ENCODE peak calls at places on chromosomes 16 and 17, in nine cellular contexts. One of them, this sample, is unnamed.

GRCh38 chr16:1048442-1049112 is 24.0 kb upstream of the SSTR5 start:
- DNase-seq in lower leg skin: no peak
- DNase-seq in AG04450: no peak
- DNase-seq in HFF-Myc: no peak
- DNase-seq in fibroblast of pulmonary artery: peak
- DNase-seq in IMR-90: peak
- DNase-seq in stomach: peak
- DNase-seq in cardiac fibroblast: peak
- DNase-seq in tibial nerve: peak
- DNase-seq in this sample: no peak

GRCh38 chr16:4392382-4393242 is 21.0 kb downstream of the VASN start:
- DNase-seq in lower leg skin: no peak
- DNase-seq in AG04450: peak
- DNase-seq in HFF-Myc: peak
- DNase-seq in fibroblast of pulmonary artery: peak
- DNase-seq in IMR-90: peak
- DNase-seq in stomach: peak
- DNase-seq in cardiac fibroblast: peak
- DNase-seq in tibial nerve: no peak
- DNase-seq in this sample: peak

GRCh38 chr16:13939821-13940220 is 19.9 kb downstream of the ERCC4 start:
- DNase-seq in lower leg skin: no peak
- DNase-seq in AG04450: no peak
- DNase-seq in HFF-Myc: no peak
- DNase-seq in fibroblast of pulmonary artery: no peak
- DNase-seq in IMR-90: peak
- DNase-seq in stomach: no peak
- DNase-seq in cardiac fibroblast: no peak
- DNase-seq in tibial nerve: no peak
- DNase-seq in this sample: no peak

GRCh38 chr16:79599256-79599836 is 1.2 kb downstream of the MAF start:
- DNase-seq in lower leg skin: no peak
- DNase-seq in AG04450: no peak
- DNase-seq in HFF-Myc: no peak
- DNase-seq in fibroblast of pulmonary artery: no peak
- DNase-seq in IMR-90: no peak
- DNase-seq in stomach: no peak
- DNase-seq in cardiac fibroblast: peak
- DNase-seq in tibial nerve: no peak
- DNase-seq in this sample: no peak

GRCh38 chr16:69880640-69881133 is 70.4 kb upstream of the CLEC18A start:
- DNase-seq in lower leg skin: peak
- DNase-seq in AG04450: no peak
- DNase-seq in HFF-Myc: no peak
- DNase-seq in fibroblast of pulmonary artery: peak
- DNase-seq in IMR-90: peak
- DNase-seq in stomach: no peak
- DNase-seq in cardiac fibroblast: peak
- DNase-seq in tibial nerve: no peak
- DNase-seq in this sample: no peak

GRCh38 chr16:81429045-81429521 is 15.5 kb upstream of the CMIP start:
- DNase-seq in lower leg skin: no peak
- DNase-seq in AG04450: no peak
- DNase-seq in HFF-Myc: no peak
- DNase-seq in fibroblast of pulmonary artery: peak
- DNase-seq in IMR-90: peak
- DNase-seq in stomach: peak
- DNase-seq in cardiac fibroblast: peak
- DNase-seq in tibial nerve: no peak
- DNase-seq in this sample: no peak

GRCh38 chr16:5349101-5349500 is 251.5 kb upstream of the EEF2KMT start:
- DNase-seq in lower leg skin: no peak
- DNase-seq in AG04450: no peak
- DNase-seq in HFF-Myc: no peak
- DNase-seq in fibroblast of pulmonary artery: no peak
- DNase-seq in IMR-90: no peak
- DNase-seq in stomach: no peak
- DNase-seq in cardiac fibroblast: no peak
- DNase-seq in tibial nerve: no peak
- DNase-seq in this sample: no peak

GRCh38 chr17:77836557-77837041 is 121.9 kb upstream of the TNRC6C start:
- DNase-seq in lower leg skin: no peak
- DNase-seq in AG04450: no peak
- DNase-seq in HFF-Myc: no peak
- DNase-seq in fibroblast of pulmonary artery: peak
- DNase-seq in IMR-90: peak
- DNase-seq in stomach: no peak
- DNase-seq in cardiac fibroblast: peak
- DNase-seq in tibial nerve: no peak
- DNase-seq in this sample: peak

GRCh38 chr16:49631521-49632041 is 224.3 kb downstream of the ZNF423 start:
- DNase-seq in lower leg skin: peak
- DNase-seq in AG04450: no peak
- DNase-seq in HFF-Myc: no peak
- DNase-seq in fibroblast of pulmonary artery: peak
- DNase-seq in IMR-90: peak
- DNase-seq in stomach: no peak
- DNase-seq in cardiac fibroblast: peak
- DNase-seq in tibial nerve: no peak
- DNase-seq in this sample: no peak

GRCh38 chr16:30346286-30346685 is 8.8 kb downstream of the CD2BP2 start:
- DNase-seq in lower leg skin: peak
- DNase-seq in AG04450: no peak
- DNase-seq in HFF-Myc: no peak
- DNase-seq in fibroblast of pulmonary artery: no peak
- DNase-seq in IMR-90: no peak
- DNase-seq in stomach: no peak
- DNase-seq in cardiac fibroblast: no peak
- DNase-seq in tibial nerve: no peak
- DNase-seq in this sample: no peak

GRCh38 chr17:21029032-21029431 is 13.8 kb downstream of the USP22 start:
- DNase-seq in lower leg skin: no peak
- DNase-seq in AG04450: no peak
- DNase-seq in HFF-Myc: no peak
- DNase-seq in fibroblast of pulmonary artery: peak
- DNase-seq in IMR-90: peak
- DNase-seq in stomach: no peak
- DNase-seq in cardiac fibroblast: peak
- DNase-seq in tibial nerve: no peak
- DNase-seq in this sample: peak

GRCh38 chr17:1376061-1376460 is 24.0 kb downstream of the YWHAE start:
- DNase-seq in lower leg skin: no peak
- DNase-seq in AG04450: no peak
- DNase-seq in HFF-Myc: no peak
- DNase-seq in fibroblast of pulmonary artery: no peak
- DNase-seq in IMR-90: no peak
- DNase-seq in stomach: no peak
- DNase-seq in cardiac fibroblast: no peak
- DNase-seq in tibial nerve: no peak
- DNase-seq in this sample: no peak

DNA sequence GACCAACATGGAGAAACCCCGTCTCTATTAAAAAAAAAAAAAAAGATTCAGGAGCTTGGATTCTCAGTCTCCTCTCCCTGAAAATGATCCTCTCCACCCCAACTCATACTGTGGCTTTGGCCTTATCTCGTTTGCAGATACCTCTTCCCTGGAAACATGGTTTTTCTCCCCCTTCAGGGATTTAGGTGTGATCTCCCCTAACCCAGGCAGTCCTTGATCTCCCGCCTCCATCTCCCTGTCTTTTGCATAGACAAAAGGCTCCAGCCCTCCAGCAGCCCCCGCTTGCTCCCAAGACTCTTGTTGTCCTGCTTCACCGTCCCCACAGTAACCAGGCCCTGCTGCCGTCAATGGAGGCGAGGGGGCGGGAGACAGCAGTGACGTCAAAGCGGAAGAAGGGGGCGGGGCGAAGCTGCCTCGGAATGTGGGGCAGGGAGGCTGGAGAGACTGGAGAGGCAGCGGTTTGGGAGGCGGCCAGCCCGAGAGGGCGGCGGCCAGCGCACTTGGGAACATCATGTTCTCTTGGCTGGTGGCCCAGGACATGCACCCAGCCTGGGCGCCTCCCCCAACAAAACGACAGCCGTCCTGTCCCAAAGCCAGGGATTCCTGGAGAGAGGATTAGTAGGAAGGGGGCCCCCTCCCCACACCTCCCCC is 1.9 kb upstream of the PER1 start:
- DNase-seq in lower leg skin: peak
- DNase-seq in AG04450: peak
- DNase-seq in HFF-Myc: peak
- DNase-seq in fibroblast of pulmonary artery: peak
- DNase-seq in IMR-90: peak
- DNase-seq in stomach: peak
- DNase-seq in cardiac fibroblast: peak
- DNase-seq in tibial nerve: peak
- DNase-seq in this sample: peak
- H3K4me3 ChIP-seq in lower leg skin: no peak
- H3K4me3 ChIP-seq in AG04450: peak
- H3K4me3 ChIP-seq in HFF-Myc: peak
- H3K4me3 ChIP-seq in fibroblast of pulmonary artery: peak
- H3K4me3 ChIP-seq in IMR-90: no peak
- H3K4me3 ChIP-seq in stomach: peak
- H3K4me3 ChIP-seq in cardiac fibroblast: peak
- H3K4me3 ChIP-seq in tibial nerve: peak
- H3K4me3 ChIP-seq in this sample: peak

DNA sequence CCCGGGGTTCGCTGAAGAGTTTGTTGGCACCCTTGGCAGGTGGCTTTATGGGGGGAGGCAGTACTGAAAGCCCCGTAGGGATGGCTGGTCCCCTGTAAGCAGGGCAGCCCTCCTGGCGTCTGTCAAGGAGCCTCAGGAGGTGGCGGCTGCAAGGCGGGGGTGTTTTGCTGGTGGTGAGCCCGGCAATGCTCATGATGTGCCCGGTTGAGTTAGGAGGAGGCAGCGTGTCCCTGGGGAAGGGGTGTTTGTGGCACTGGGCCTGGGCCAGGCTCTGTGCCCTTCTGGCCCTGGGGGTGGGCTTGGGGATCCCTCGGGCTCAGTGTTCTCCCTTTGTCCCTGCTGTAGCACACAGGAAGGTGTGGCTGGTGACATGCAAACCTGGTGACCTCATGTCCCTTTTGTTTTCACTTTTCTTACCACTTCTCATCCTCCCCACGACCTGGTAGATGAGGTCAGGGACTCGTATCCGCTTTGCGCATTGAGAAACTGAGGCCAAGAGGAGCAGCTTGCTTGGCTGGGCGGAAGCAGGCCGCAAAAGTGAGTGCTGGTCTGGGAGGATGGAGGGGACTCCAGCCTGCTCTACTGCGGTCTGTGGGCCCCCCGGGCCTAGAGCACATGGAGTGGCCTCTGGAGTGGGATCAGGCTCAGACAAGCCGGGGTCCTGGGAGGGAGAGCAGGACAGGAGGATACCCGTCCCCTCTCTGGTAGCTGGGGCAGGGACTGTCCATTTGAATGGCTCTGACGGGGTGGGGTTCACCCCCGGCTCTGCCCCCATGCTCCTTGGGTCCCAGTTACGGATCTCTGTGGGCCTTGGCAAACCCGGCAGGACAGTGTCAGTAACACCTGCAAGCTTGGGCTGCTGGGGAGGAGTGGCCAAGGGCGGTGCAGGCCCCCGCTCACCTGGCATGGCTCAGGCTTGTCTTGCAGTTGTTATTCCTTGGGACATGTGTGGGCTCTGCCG is 2.2 kb downstream of the SNN start:
- DNase-seq in lower leg skin: no peak
- DNase-seq in AG04450: no peak
- DNase-seq in HFF-Myc: no peak
- DNase-seq in fibroblast of pulmonary artery: no peak
- DNase-seq in IMR-90: no peak
- DNase-seq in stomach: no peak
- DNase-seq in cardiac fibroblast: no peak
- DNase-seq in tibial nerve: no peak
- DNase-seq in this sample: no peak
- H3K4me3 ChIP-seq in lower leg skin: no peak
- H3K4me3 ChIP-seq in AG04450: peak
- H3K4me3 ChIP-seq in HFF-Myc: no peak
- H3K4me3 ChIP-seq in fibroblast of pulmonary artery: peak
- H3K4me3 ChIP-seq in IMR-90: no peak
- H3K4me3 ChIP-seq in stomach: peak
- H3K4me3 ChIP-seq in cardiac fibroblast: no peak
- H3K4me3 ChIP-seq in tibial nerve: peak
- H3K4me3 ChIP-seq in this sample: no peak

DNA sequence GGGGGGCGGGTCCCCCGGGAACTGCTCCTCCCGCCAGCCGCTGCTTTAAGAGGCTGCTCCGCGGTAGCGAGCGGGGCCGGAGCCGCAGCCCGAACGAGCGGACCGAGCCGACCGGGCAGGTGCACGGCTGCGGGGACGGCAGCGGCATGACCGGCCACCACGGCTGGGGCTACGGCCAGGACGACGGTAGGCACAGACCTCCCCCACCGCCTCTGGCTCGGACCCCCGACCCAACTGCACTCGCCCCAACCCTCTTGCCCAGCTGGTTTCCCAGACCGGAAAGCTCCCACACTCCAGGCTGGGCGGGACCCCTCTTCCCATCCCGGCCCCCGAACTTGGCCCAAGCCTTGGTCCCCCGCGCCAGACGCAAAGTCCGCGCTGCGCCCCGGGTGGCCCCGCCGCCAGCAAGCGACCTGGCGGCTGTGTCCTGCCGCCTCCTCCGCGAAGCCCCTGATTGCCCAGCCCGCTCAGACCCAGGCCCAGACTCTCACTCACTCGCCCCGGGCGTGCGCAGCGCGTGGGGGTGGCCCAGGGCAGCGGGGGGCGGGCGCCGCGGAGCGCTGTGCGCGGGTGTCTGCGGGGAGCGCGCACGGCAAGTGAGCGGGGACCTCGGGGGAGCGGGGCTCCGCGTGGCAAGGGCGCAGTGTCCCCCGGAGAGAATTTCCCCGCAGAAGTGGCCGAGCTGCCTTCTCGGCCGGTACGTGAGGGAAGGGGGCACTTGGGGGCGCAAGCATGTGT is at the start of gene CA7:
- DNase-seq in lower leg skin: peak
- DNase-seq in AG04450: no peak
- DNase-seq in HFF-Myc: no peak
- DNase-seq in fibroblast of pulmonary artery: no peak
- DNase-seq in IMR-90: no peak
- DNase-seq in stomach: no peak
- DNase-seq in cardiac fibroblast: no peak
- DNase-seq in tibial nerve: no peak
- DNase-seq in this sample: no peak
- H3K4me3 ChIP-seq in lower leg skin: peak
- H3K4me3 ChIP-seq in AG04450: peak
- H3K4me3 ChIP-seq in HFF-Myc: peak
- H3K4me3 ChIP-seq in fibroblast of pulmonary artery: peak
- H3K4me3 ChIP-seq in IMR-90: peak
- H3K4me3 ChIP-seq in stomach: peak
- H3K4me3 ChIP-seq in cardiac fibroblast: peak
- H3K4me3 ChIP-seq in tibial nerve: peak
- H3K4me3 ChIP-seq in this sample: peak

DNA sequence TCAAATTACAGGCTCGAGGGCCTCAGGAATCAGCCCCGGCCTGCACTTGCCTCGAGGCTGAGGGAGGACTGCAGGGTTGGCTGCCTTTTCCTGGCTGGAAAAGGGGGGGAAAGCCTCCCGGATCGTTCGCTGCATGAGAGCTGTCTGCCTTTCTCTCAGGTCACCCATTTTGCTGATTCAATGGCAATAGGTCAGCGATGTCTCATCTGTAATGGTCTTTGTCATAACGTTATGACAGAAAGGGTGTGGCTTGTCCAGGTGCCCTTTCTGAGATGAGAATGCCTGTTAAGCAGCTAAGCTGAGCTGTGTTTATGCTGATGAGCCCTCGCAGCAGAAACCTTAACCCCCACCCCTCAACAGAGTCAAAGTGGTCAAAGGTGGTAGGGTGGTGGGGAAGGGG is 81.8 kb downstream of the AKAP1 start:
- DNase-seq in lower leg skin: peak
- DNase-seq in AG04450: no peak
- DNase-seq in HFF-Myc: no peak
- DNase-seq in fibroblast of pulmonary artery: no peak
- DNase-seq in IMR-90: no peak
- DNase-seq in stomach: no peak
- DNase-seq in cardiac fibroblast: no peak
- DNase-seq in tibial nerve: no peak
- DNase-seq in this sample: no peak
- H3K4me3 ChIP-seq in lower leg skin: no peak
- H3K4me3 ChIP-seq in AG04450: no peak
- H3K4me3 ChIP-seq in HFF-Myc: no peak
- H3K4me3 ChIP-seq in fibroblast of pulmonary artery: no peak
- H3K4me3 ChIP-seq in IMR-90: no peak
- H3K4me3 ChIP-seq in stomach: no peak
- H3K4me3 ChIP-seq in cardiac fibroblast: no peak
- H3K4me3 ChIP-seq in tibial nerve: no peak
- H3K4me3 ChIP-seq in this sample: no peak